ENCODE peak calls at places on chromosomes 2 and 18, in six cellular contexts. F, M, N, Y, C and K are unnamed samples.

GRCh38 chr2:217014298-217015116 is 154.6 kb upstream of the TNP1 start:
- DNase-seq in F (no peak), M (no peak), N (no peak), Y (no peak), C (no peak), K (no peak)

GRCh38 chr18:74724186-74724585 is 126.5 kb downstream of the ZNF407 start:
- DNase-seq in F (peak), M (no peak), N (no peak), Y (no peak), C (no peak), K (no peak)

GRCh38 chr2:209556354-209556961 is 132.6 kb downstream of the MAP2 start:
- DNase-seq in F (peak), M (no peak), N (no peak), Y (no peak), C (peak), K (peak)

GRCh38 chr2:219045937-219046550 is 4.7 kb upstream of the CFAP65 start:
- DNase-seq in F (peak), M (no peak), N (no peak), Y (peak), C (no peak), K (no peak)

GRCh38 chr2:70975237-70975636 is 3.2 kb upstream of the ANKRD53 start:
- DNase-seq in F (no peak), M (no peak), N (no peak), Y (no peak), C (no peak), K (no peak)

GRCh38 chr18:79227617-79228016 is 158.4 kb downstream of the ATP9B start:
- DNase-seq in F (no peak), M (no peak), N (no peak), Y (no peak), C (no peak), K (no peak)

GRCh38 chr2:190062053-190062452 is 476 bp downstream of the MSTN start:
- DNase-seq in F (no peak), M (no peak), N (no peak), Y (no peak), C (no peak), K (no peak)

GRCh38 chr2:231191896-231192872 is 6.2 kb upstream of the ARMC9 start:
- DNase-seq in F (peak), M (no peak), N (peak), Y (peak), C (no peak), K (no peak)

GRCh38 chr18:12424252-12424651 is 16.5 kb downstream of the PRELID3A start:
- DNase-seq in F (no peak), M (no peak), N (no peak), Y (no peak), C (no peak), K (no peak)

GRCh38 chr2:163213699-163214098 is 375.1 kb upstream of the KCNH7 start:
- DNase-seq in F (peak), M (no peak), N (no peak), Y (no peak), C (no peak), K (peak)

GRCh38 chr2:53473236-53473635 is 294.4 kb upstream of the CHAC2 start:
- DNase-seq in F (peak), M (no peak), N (no peak), Y (no peak), C (no peak), K (no peak)

GRCh38 chr18:5542393-5543035 is 1.3 kb downstream of the EPB41L3 start:
- DNase-seq in F (no peak), M (no peak), N (peak), Y (no peak), C (no peak), K (no peak)

GRCh38 chr2:79860233-79861058 is 347.6 kb downstream of the CTNNA2 start:
- DNase-seq in F (peak), M (no peak), N (no peak), Y (no peak), C (no peak), K (no peak)

GRCh38 chr2:226609361-226609760 is 190.3 kb downstream of the IRS1 start:
- DNase-seq in F (no peak), M (no peak), N (no peak), Y (no peak), C (no peak), K (peak)

GRCh38 chr18:67742954-67743353 is 226.4 kb upstream of the DSEL start:
- DNase-seq in F (no peak), M (no peak), N (no peak), Y (no peak), C (no peak), K (peak)

GRCh38 chr2:241000831-241001321 is 2.5 kb downstream of the SNED1 start:
- DNase-seq in F (no peak), M (no peak), N (no peak), Y (peak), C (no peak), K (no peak)

GRCh38 chr2:239802101-239802649 is 223.0 kb downstream of the NDUFA10 start:
- DNase-seq in F (no peak), M (no peak), N (no peak), Y (no peak), C (no peak), K (no peak)

GRCh38 chr2:46540496-46541342 is 61.4 kb downstream of the TMEM247 start:
- DNase-seq in F (peak), M (no peak), N (no peak), Y (no peak), C (no peak), K (peak)

GRCh38 chr18:37487400-37487831 is 78.2 kb downstream of the CELF4 start:
- DNase-seq in F (no peak), M (no peak), N (no peak), Y (no peak), C (no peak), K (no peak)

GRCh38 chr2:167537743-167538142 is 649.5 kb downstream of the XIRP2 start:
- DNase-seq in F (no peak), M (no peak), N (no peak), Y (no peak), C (no peak), K (no peak)

GRCh38 chr2:204681412-204681811 is 136.1 kb downstream of the PARD3B start:
- DNase-seq in F (peak), M (no peak), N (no peak), Y (no peak), C (no peak), K (peak)

GRCh38 chr2:174645316-174645715 is 47.7 kb upstream of the WIPF1 start:
- DNase-seq in F (no peak), M (no peak), N (no peak), Y (no peak), C (no peak), K (no peak)

GRCh38 chr2:140892429-140892828 is 1238.4 kb downstream of the LRP1B start:
- DNase-seq in F (no peak), M (no peak), N (no peak), Y (no peak), C (no peak), K (no peak)

GRCh38 chr2:9156483-9156882 is 50.1 kb upstream of the ASAP2 start:
- DNase-seq in F (no peak), M (no peak), N (no peak), Y (peak), C (no peak), K (no peak)

GRCh38 chr2:99880148-99880983 is 262.0 kb downstream of the AFF3 start:
- DNase-seq in F (peak), M (no peak), N (no peak), Y (no peak), C (no peak), K (peak)

GRCh38 chr2:178328037-178328436 is 122.9 kb downstream of the PRKRA start:
- DNase-seq in F (no peak), M (no peak), N (no peak), Y (no peak), C (no peak), K (no peak)